ENCODE peak calls at places on chromosomes 12 and 14, in eight cellular contexts. One of them, this sample, is unnamed.

GRCh38 chr14:55851961-55852360 is 266.2 kb upstream of the PELI2 start:
- DNase-seq in AG08395: no peak
- DNase-seq in fibroblast of lung: no peak
- DNase-seq in NCI-H1417: no peak
- DNase-seq in esophagus squamous epithelium: no peak
- DNase-seq in HEK293T: no peak
- DNase-seq in NCI-H774: no peak
- DNase-seq in fibroblast of pulmonary artery: no peak
- DNase-seq in this sample: no peak

GRCh38 chr12:106801830-106802561 is 27.5 kb downstream of the RIC8B start:
- DNase-seq in esophagus squamous epithelium: no peak
- DNase-seq in fibroblast of pulmonary artery: no peak
- DNase-seq in fibroblast of lung: no peak
- DNase-seq in AG08395: no peak
- DNase-seq in NCI-H1417: no peak
- DNase-seq in NCI-H774: no peak
- DNase-seq in HEK293T: no peak
- DNase-seq in this sample: no peak

GRCh38 chr12:2284321-2284813 is 231.6 kb downstream of the CACNA1C start:
- DNase-seq in AG08395: peak
- DNase-seq in esophagus squamous epithelium: no peak
- DNase-seq in fibroblast of pulmonary artery: peak
- DNase-seq in HEK293T: no peak
- DNase-seq in NCI-H1417: peak
- DNase-seq in NCI-H774: no peak
- DNase-seq in fibroblast of lung: peak
- DNase-seq in this sample: no peak

GRCh38 chr14:77040995-77041744 is 12.7 kb upstream of the IRF2BPL start:
- DNase-seq in esophagus squamous epithelium: no peak
- DNase-seq in fibroblast of lung: no peak
- DNase-seq in NCI-H774: no peak
- DNase-seq in AG08395: no peak
- DNase-seq in NCI-H1417: peak
- DNase-seq in HEK293T: no peak
- DNase-seq in fibroblast of pulmonary artery: no peak
- DNase-seq in this sample: no peak

GRCh38 chr12:101634724-101635123 is 40.0 kb downstream of the MYBPC1 start:
- DNase-seq in AG08395: no peak
- DNase-seq in NCI-H774: no peak
- DNase-seq in esophagus squamous epithelium: no peak
- DNase-seq in NCI-H1417: no peak
- DNase-seq in fibroblast of pulmonary artery: no peak
- DNase-seq in HEK293T: no peak
- DNase-seq in fibroblast of lung: no peak
- DNase-seq in this sample: no peak

GRCh38 chr14:73829526-73830431 is 21.9 kb upstream of the PTGR2 start:
- DNase-seq in HEK293T: no peak
- DNase-seq in fibroblast of lung: peak
- DNase-seq in esophagus squamous epithelium: no peak
- DNase-seq in NCI-H774: no peak
- DNase-seq in AG08395: peak
- DNase-seq in fibroblast of pulmonary artery: peak
- DNase-seq in NCI-H1417: no peak
- DNase-seq in this sample: no peak

GRCh38 chr14:60637490-60638452 is 11.5 kb downstream of the SIX1 start:
- DNase-seq in fibroblast of pulmonary artery: no peak
- DNase-seq in AG08395: peak
- DNase-seq in esophagus squamous epithelium: no peak
- DNase-seq in fibroblast of lung: peak
- DNase-seq in NCI-H774: no peak
- DNase-seq in NCI-H1417: no peak
- DNase-seq in HEK293T: no peak
- DNase-seq in this sample: no peak

GRCh38 chr12:19910681-19911080 is 457.7 kb upstream of the PDE3A start:
- DNase-seq in AG08395: no peak
- DNase-seq in fibroblast of pulmonary artery: no peak
- DNase-seq in NCI-H1417: no peak
- DNase-seq in NCI-H774: no peak
- DNase-seq in esophagus squamous epithelium: no peak
- DNase-seq in HEK293T: no peak
- DNase-seq in fibroblast of lung: peak
- DNase-seq in this sample: no peak

GRCh38 chr12:111777345-111778045 is 10.8 kb downstream of the ALDH2 start:
- DNase-seq in NCI-H774: no peak
- DNase-seq in NCI-H1417: no peak
- DNase-seq in fibroblast of lung: no peak
- DNase-seq in esophagus squamous epithelium: no peak
- DNase-seq in fibroblast of pulmonary artery: no peak
- DNase-seq in HEK293T: no peak
- DNase-seq in AG08395: no peak
- DNase-seq in this sample: no peak

GRCh38 chr12:21429994-21430393 is 7.5 kb upstream of the PYROXD1 start:
- DNase-seq in fibroblast of lung: no peak
- DNase-seq in HEK293T: no peak
- DNase-seq in NCI-H1417: no peak
- DNase-seq in AG08395: no peak
- DNase-seq in esophagus squamous epithelium: no peak
- DNase-seq in NCI-H774: no peak
- DNase-seq in fibroblast of pulmonary artery: no peak
- DNase-seq in this sample: no peak

GRCh38 chr12:104435765-104436164 is 21.0 kb upstream of the CHST11 start:
- DNase-seq in fibroblast of pulmonary artery: no peak
- DNase-seq in NCI-H774: no peak
- DNase-seq in HEK293T: no peak
- DNase-seq in AG08395: no peak
- DNase-seq in NCI-H1417: no peak
- DNase-seq in fibroblast of lung: no peak
- DNase-seq in esophagus squamous epithelium: no peak
- DNase-seq in this sample: no peak

GRCh38 chr12:98788396-98788795 is 143.3 kb downstream of the APAF1 start:
- DNase-seq in fibroblast of lung: no peak
- DNase-seq in fibroblast of pulmonary artery: no peak
- DNase-seq in AG08395: no peak
- DNase-seq in NCI-H1417: no peak
- DNase-seq in esophagus squamous epithelium: no peak
- DNase-seq in HEK293T: no peak
- DNase-seq in NCI-H774: no peak
- DNase-seq in this sample: no peak

GRCh38 chr12:21828779-21829178 is 54.3 kb upstream of the KCNJ8 start:
- DNase-seq in AG08395: no peak
- DNase-seq in NCI-H774: peak
- DNase-seq in NCI-H1417: no peak
- DNase-seq in fibroblast of lung: no peak
- DNase-seq in esophagus squamous epithelium: no peak
- DNase-seq in fibroblast of pulmonary artery: peak
- DNase-seq in HEK293T: no peak
- DNase-seq in this sample: no peak

GRCh38 chr12:97513921-97514320 is 51.3 kb downstream of the RMST start:
- DNase-seq in AG08395: no peak
- DNase-seq in NCI-H774: no peak
- DNase-seq in HEK293T: no peak
- DNase-seq in esophagus squamous epithelium: no peak
- DNase-seq in fibroblast of pulmonary artery: no peak
- DNase-seq in fibroblast of lung: no peak
- DNase-seq in NCI-H1417: no peak
- DNase-seq in this sample: no peak

GRCh38 chr12:51174501-51174900 is 1.6 kb upstream of the TFCP2 start:
- DNase-seq in NCI-H1417: no peak
- DNase-seq in fibroblast of lung: no peak
- DNase-seq in NCI-H774: no peak
- DNase-seq in esophagus squamous epithelium: no peak
- DNase-seq in fibroblast of pulmonary artery: no peak
- DNase-seq in HEK293T: no peak
- DNase-seq in AG08395: no peak
- DNase-seq in this sample: no peak

GRCh38 chr14:88232783-88233182 is 90.3 kb downstream of the KCNK10 start:
- DNase-seq in esophagus squamous epithelium: no peak
- DNase-seq in NCI-H774: no peak
- DNase-seq in fibroblast of lung: no peak
- DNase-seq in HEK293T: no peak
- DNase-seq in NCI-H1417: no peak
- DNase-seq in fibroblast of pulmonary artery: no peak
- DNase-seq in AG08395: no peak
- DNase-seq in this sample: no peak

GRCh38 chr14:99729991-99730875 is 46.1 kb downstream of the CYP46A1 start:
- DNase-seq in HEK293T: peak
- DNase-seq in esophagus squamous epithelium: no peak
- DNase-seq in fibroblast of pulmonary artery: peak
- DNase-seq in fibroblast of lung: no peak
- DNase-seq in AG08395: peak
- DNase-seq in NCI-H774: no peak
- DNase-seq in NCI-H1417: peak
- DNase-seq in this sample: no peak

GRCh38 chr12:42525444-42525843 is 64.1 kb downstream of the PRICKLE1 start:
- DNase-seq in HEK293T: no peak
- DNase-seq in NCI-H774: no peak
- DNase-seq in AG08395: no peak
- DNase-seq in esophagus squamous epithelium: no peak
- DNase-seq in fibroblast of pulmonary artery: no peak
- DNase-seq in fibroblast of lung: no peak
- DNase-seq in NCI-H1417: no peak
- DNase-seq in this sample: no peak

GRCh38 chr14:36700656-36701055 is 39.0 kb downstream of the PAX9 start:
- DNase-seq in NCI-H774: peak
- DNase-seq in AG08395: no peak
- DNase-seq in fibroblast of pulmonary artery: no peak
- DNase-seq in NCI-H1417: no peak
- DNase-seq in esophagus squamous epithelium: no peak
- DNase-seq in HEK293T: no peak
- DNase-seq in fibroblast of lung: no peak
- DNase-seq in this sample: no peak

GRCh38 chr14:100078997-100079561 is 13.9 kb downstream of the EVL start:
- DNase-seq in esophagus squamous epithelium: no peak
- DNase-seq in HEK293T: peak
- DNase-seq in NCI-H1417: no peak
- DNase-seq in fibroblast of lung: peak
- DNase-seq in NCI-H774: no peak
- DNase-seq in fibroblast of pulmonary artery: peak
- DNase-seq in AG08395: peak
- DNase-seq in this sample: no peak

GRCh38 chr12:79223761-79224160 is 359.2 kb downstream of the SYT1 start:
- DNase-seq in fibroblast of lung: no peak
- DNase-seq in HEK293T: no peak
- DNase-seq in esophagus squamous epithelium: no peak
- DNase-seq in NCI-H1417: no peak
- DNase-seq in NCI-H774: no peak
- DNase-seq in AG08395: no peak
- DNase-seq in fibroblast of pulmonary artery: no peak
- DNase-seq in this sample: no peak

GRCh38 chr12:131917139-131917710 is 11.9 kb upstream of the PUS1 start:
- DNase-seq in HEK293T: no peak
- DNase-seq in fibroblast of lung: no peak
- DNase-seq in NCI-H774: no peak
- DNase-seq in NCI-H1417: no peak
- DNase-seq in esophagus squamous epithelium: no peak
- DNase-seq in AG08395: no peak
- DNase-seq in fibroblast of pulmonary artery: no peak
- DNase-seq in this sample: no peak

GRCh38 chr14:21455592-21455911 is 371 bp downstream of the CHD8 start:
- DNase-seq in fibroblast of lung: no peak
- DNase-seq in HEK293T: no peak
- DNase-seq in NCI-H774: no peak
- DNase-seq in fibroblast of pulmonary artery: peak
- DNase-seq in AG08395: peak
- DNase-seq in NCI-H1417: no peak
- DNase-seq in esophagus squamous epithelium: no peak
- DNase-seq in this sample: no peak

GRCh38 chr14:53954551-53955233 is 1.9 kb downstream of the BMP4 start:
- DNase-seq in esophagus squamous epithelium: no peak
- DNase-seq in AG08395: no peak
- DNase-seq in NCI-H774: no peak
- DNase-seq in HEK293T: no peak
- DNase-seq in fibroblast of pulmonary artery: peak
- DNase-seq in NCI-H1417: no peak
- DNase-seq in fibroblast of lung: peak
- DNase-seq in this sample: no peak

GRCh38 chr12:2582631-2583616 is 211.8 kb upstream of the FKBP4 start:
- DNase-seq in esophagus squamous epithelium: no peak
- DNase-seq in NCI-H1417: peak
- DNase-seq in fibroblast of pulmonary artery: peak
- DNase-seq in fibroblast of lung: peak
- DNase-seq in AG08395: peak
- DNase-seq in HEK293T: peak
- DNase-seq in NCI-H774: peak
- DNase-seq in this sample: no peak

GRCh38 chr14:99267871-99268775 is 3.9 kb downstream of the BCL11B start:
- DNase-seq in AG08395: no peak
- DNase-seq in HEK293T: no peak
- DNase-seq in fibroblast of pulmonary artery: no peak
- DNase-seq in NCI-H774: no peak
- DNase-seq in esophagus squamous epithelium: no peak
- DNase-seq in NCI-H1417: peak
- DNase-seq in fibroblast of lung: no peak
- DNase-seq in this sample: no peak

GRCh38 chr12:55712154-55712553 is 3.7 kb upstream of the BLOC1S1 start:
- DNase-seq in esophagus squamous epithelium: no peak
- DNase-seq in fibroblast of pulmonary artery: no peak
- DNase-seq in NCI-H1417: no peak
- DNase-seq in fibroblast of lung: no peak
- DNase-seq in HEK293T: no peak
- DNase-seq in AG08395: no peak
- DNase-seq in NCI-H774: no peak
- DNase-seq in this sample: no peak

GRCh38 chr14:50362791-50363733 is 33.6 kb downstream of the CDKL1 start:
- DNase-seq in NCI-H774: no peak
- DNase-seq in esophagus squamous epithelium: no peak
- DNase-seq in fibroblast of pulmonary artery: no peak
- DNase-seq in AG08395: no peak
- DNase-seq in fibroblast of lung: no peak
- DNase-seq in NCI-H1417: no peak
- DNase-seq in HEK293T: no peak
- DNase-seq in this sample: no peak

GRCh38 chr12:76529226-76529918 is 30.2 kb downstream of the OSBPL8 start:
- DNase-seq in NCI-H1417: no peak
- DNase-seq in AG08395: no peak
- DNase-seq in fibroblast of lung: peak
- DNase-seq in esophagus squamous epithelium: no peak
- DNase-seq in NCI-H774: no peak
- DNase-seq in fibroblast of pulmonary artery: peak
- DNase-seq in HEK293T: no peak
- DNase-seq in this sample: no peak

This sample was measured in thoracic aorta.